ENCODE peak calls at places on chromosomes 1 and 21, in nine cellular contexts. W, Z, P, I, R, D, C, A and B are unnamed samples.
A peak's percentile ranks its signal among the peaks of the same experiment; 100 is the strongest.

GRCh38 chr1:151984313-151984956 is 9.2 kb downstream of the S100A10 start:
- DNase-seq in W (peak; percentile 60), P (no peak), R (no peak), D (no peak), Z (no peak), C (no peak), I (no peak), A (no peak), B (no peak)

GRCh38 chr1:17877896-17878295 is 122.8 kb downstream of the ACTL8 start:
- DNase-seq in R (no peak), A (no peak), Z (peak; percentile 3), P (no peak), D (no peak), W (no peak), C (no peak), I (no peak), B (no peak)

GRCh38 chr21:26153758-26154157 is 16.8 kb downstream of the APP start:
- DNase-seq in R (no peak), Z (no peak), P (no peak), I (no peak), A (no peak), D (no peak), W (no peak), C (no peak), B (no peak)

GRCh38 chr1:153957744-153958110 is 685 bp downstream of the CRTC2 start:
- DNase-seq in A (no peak), Z (no peak), C (peak; percentile 63), I (peak; percentile 68), P (no peak), D (no peak), R (no peak), W (peak; percentile 77), B (no peak)

GRCh38 chr1:85374160-85374559 is 90.8 kb downstream of the DDAH1 start:
- DNase-seq in W (no peak), A (peak; percentile 60), D (peak; percentile 65), C (no peak), R (no peak), I (no peak), P (peak; percentile 61), Z (no peak), B (no peak)

GRCh38 chr1:182955596-182956588 is 2.9 kb upstream of the SHCBP1L start:
- DNase-seq in A (peak; percentile 26), C (no peak), R (no peak), D (peak; percentile 58), P (peak; percentile 79), I (no peak), W (peak; percentile 16), Z (no peak), B (no peak)

GRCh38 chr1:21868941-21869454 is 56.9 kb downstream of the LDLRAD2 start:
- DNase-seq in R (no peak), Z (no peak), C (no peak), D (no peak), W (no peak), I (no peak), P (no peak), A (no peak), B (no peak)

GRCh38 chr1:10640079-10640578 is 156.3 kb downstream of the CASZ1 start:
- DNase-seq in Z (no peak), A (no peak), I (no peak), C (peak; percentile 40), R (no peak), D (no peak), P (no peak), W (no peak), B (no peak)

GRCh38 chr1:94903318-94904009 is 23.4 kb downstream of the CNN3 start:
- DNase-seq in R (no peak), A (no peak), I (no peak), P (no peak), C (no peak), Z (no peak), D (no peak), W (no peak), B (no peak)

GRCh38 chr1:27429029-27429425 is 36.6 kb downstream of the GPR3 start:
- DNase-seq in R (no peak), D (no peak), I (no peak), A (no peak), C (no peak), W (no peak), Z (no peak), P (no peak), B (no peak)

GRCh38 chr1:172951728-172952365 is 98.9 kb downstream of the TNFSF18 start:
- DNase-seq in Z (no peak), C (no peak), D (no peak), R (no peak), I (no peak), A (no peak), W (no peak), P (no peak), B (no peak)

GRCh38 chr1:152386940-152387339 is 27.1 kb downstream of the CRNN start:
- DNase-seq in W (no peak), C (no peak), D (no peak), P (no peak), I (no peak), R (no peak), Z (no peak), A (no peak), B (no peak)

GRCh38 chr21:38806153-38806941 is 618 bp downstream of the ETS2 start:
- DNase-seq in Z (peak; percentile 80), P (no peak), I (peak; percentile 67), W (peak; percentile 26), C (peak; percentile 54), R (no peak), A (no peak), D (no peak), B (no peak)

GRCh38 chr21:38295997-38296764 is 39.4 kb downstream of the KCNJ15 start:
- DNase-seq in P (no peak), Z (no peak), W (no peak), A (peak; percentile 31), I (no peak), D (no peak), R (no peak), C (peak; percentile 17), B (no peak)

GRCh38 chr1:100219457-100219856 is 30.2 kb downstream of the DBT start:
- DNase-seq in R (no peak), W (no peak), I (no peak), P (no peak), A (no peak), D (no peak), Z (no peak), C (no peak), B (no peak)

GRCh38 chr1:86156571-86157455 is at the start of gene COL24A1:
- DNase-seq in R (peak; percentile 25), W (peak; percentile 26), Z (peak; percentile 68), A (no peak), C (peak; percentile 90), I (no peak), D (peak; percentile 56), P (no peak), B (peak; percentile 11)

GRCh38 chr1:94334156-94334555 is 84.0 kb upstream of the ABCD3 start:
- DNase-seq in R (no peak), A (no peak), D (no peak), Z (no peak), I (no peak), W (no peak), P (no peak), C (no peak), B (no peak)

GRCh38 chr1:110067957-110068645 is 2.4 kb downstream of the ALX3 start:
- DNase-seq in Z (no peak), C (peak; percentile 73), W (no peak), P (no peak), A (no peak), D (no peak), I (no peak), R (no peak), B (no peak)

GRCh38 chr1:63641615-63642014 is 48.4 kb downstream of the PGM1 start:
- DNase-seq in A (no peak), Z (no peak), W (no peak), C (no peak), P (no peak), R (no peak), I (no peak), D (no peak), B (no peak)

GRCh38 chr1:212415107-212415841 is 588 bp upstream of the PACC1 start:
- DNase-seq in D (no peak), R (no peak), Z (no peak), A (no peak), W (peak; percentile 38), P (no peak), C (peak; percentile 25), I (no peak), B (peak; percentile 70)
- H3K4me3 ChIP-seq in D (peak overlapping the region; percentile 90), R (peak overlapping the region; percentile 93), Z (peak overlapping the region; percentile 85), A (no peak overlapping the region), W (peak overlapping the region; percentile 53), P (no peak overlapping the region), C (peak overlapping the region; percentile 79), I (peak overlapping the region; percentile 98), B (no peak overlapping the region)

DNA sequence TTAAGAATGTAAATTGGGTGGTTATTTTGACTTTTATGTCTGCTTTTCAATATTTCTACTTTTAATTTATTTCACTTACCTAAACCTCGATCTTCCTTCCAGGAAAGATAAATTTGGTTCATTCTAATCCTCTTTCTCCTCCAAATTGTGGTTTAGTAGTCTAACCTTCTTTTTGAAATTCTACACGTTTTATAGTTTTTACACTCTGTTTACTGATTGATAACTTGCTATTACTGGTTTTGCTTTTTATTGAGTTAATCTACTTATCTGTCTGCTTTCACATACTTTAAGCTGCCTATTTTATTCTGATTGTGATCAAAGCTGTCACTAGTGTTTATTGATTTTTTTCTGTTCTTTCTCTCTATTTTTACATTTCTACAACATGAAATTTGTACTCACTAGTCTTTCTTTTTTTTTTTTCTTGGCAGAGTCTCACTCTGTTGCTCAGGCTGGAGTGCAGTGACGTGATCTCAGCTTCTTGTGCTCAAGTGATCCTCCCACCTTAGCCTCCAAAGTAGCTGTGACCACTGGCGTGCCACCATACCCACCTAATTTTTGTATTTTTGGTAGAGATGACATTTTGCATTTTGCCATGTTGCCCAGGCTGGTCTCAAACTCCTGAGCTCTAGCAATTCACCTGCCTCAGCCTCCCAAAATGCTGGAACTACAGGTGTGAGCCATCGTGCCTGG is 27.9 kb upstream of the ERRFI1 start:
- DNase-seq in I (no peak), P (no peak), D (no peak), C (no peak), W (no peak), A (no peak), Z (no peak), R (no peak), B (no peak)
- H3K4me3 ChIP-seq in I (no peak overlapping the region), P (no peak overlapping the region), D (no peak overlapping the region), C (no peak overlapping the region), W (no peak overlapping the region), A (no peak overlapping the region), Z (no peak overlapping the region), R (no peak overlapping the region), B (no peak overlapping the region)

GRCh38 chr1:209704584-209704983 is at the start of gene HSD11B1:
- DNase-seq in C (no peak), Z (peak; percentile 64), A (peak; percentile 62), D (peak; percentile 86), I (no peak), P (no peak), W (no peak), R (peak; percentile 84), B (peak; percentile 35)
- H3K4me3 ChIP-seq in C (no peak within 1 kb of the TSS), Z (peak within 1 kb of the TSS; percentile 23), A (no peak within 1 kb of the TSS), D (no peak within 1 kb of the TSS), I (no peak within 1 kb of the TSS), P (no peak within 1 kb of the TSS), W (no peak within 1 kb of the TSS), R (no peak within 1 kb of the TSS), B (no peak within 1 kb of the TSS)

DNA sequence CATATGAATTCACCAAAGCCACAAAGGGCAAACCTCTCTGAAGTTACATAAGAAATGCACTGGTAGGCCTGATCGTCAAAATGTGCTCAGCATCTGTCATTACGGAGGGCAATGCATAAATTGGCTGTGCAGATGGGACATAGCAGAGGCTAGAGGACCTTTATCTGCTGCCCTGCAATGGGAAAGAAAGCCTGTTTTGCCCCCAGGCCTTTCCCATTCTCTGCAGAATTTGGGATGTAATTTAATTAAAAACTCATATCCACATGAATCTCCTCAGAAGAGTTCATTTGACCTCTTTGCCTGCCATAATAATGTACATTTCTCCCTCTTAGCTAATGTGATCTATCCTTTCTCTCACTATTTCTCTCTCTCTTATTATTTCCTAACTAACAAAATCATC is 158.1 kb downstream of the ZP4 start:
- DNase-seq in W (no peak), A (no peak), D (no peak), I (no peak), C (no peak), P (no peak), R (no peak), Z (no peak), B (no peak)
- H3K4me3 ChIP-seq in W (no peak overlapping the region), A (no peak overlapping the region), D (no peak overlapping the region), I (no peak overlapping the region), C (no peak overlapping the region), P (no peak overlapping the region), R (no peak overlapping the region), Z (no peak overlapping the region), B (no peak overlapping the region)